ENCODE peak calls at places on chromosomes 13 and 19, in seven cellular contexts. Y is PC-3; M is stimulated activated CD4-positive, alpha-beta T cell treated with anti-CD3 and anti-CD28 coated beads, Interleukin-2, amount 100 ng/mL, for 4 hours; R is EH; C is colonic mucosa; I is caudate nucleus; L is brain microvascular endothelial cell. Z is an unnamed sample.

GRCh38 chr13:30607908-30608307 is 9.8 kb upstream of the USPL1 start:
- DNase-seq in I (no peak), C (no peak), L (no peak), Y (no peak), M (peak), R (no peak), Z (no peak)

GRCh38 chr19:14002571-14003278 is 3.4 kb downstream of the RFX1 start:
- DNase-seq in R (no peak), I (no peak), M (no peak), Y (no peak), L (no peak), C (no peak), Z (no peak)

GRCh38 chr19:34274827-34275625 is 20.7 kb downstream of the GARRE1 start:
- DNase-seq in R (peak), Y (peak), C (no peak), L (peak), M (no peak), I (no peak), Z (no peak)

GRCh38 chr13:51821666-51822065 is 17.7 kb upstream of the DHRS12 start:
- DNase-seq in M (no peak), I (no peak), C (no peak), R (no peak), L (no peak), Y (no peak), Z (no peak)

GRCh38 chr19:3413796-3414327 is 47.5 kb downstream of the NFIC start:
- DNase-seq in L (no peak), M (no peak), I (no peak), C (no peak), R (peak), Y (no peak), Z (no peak)

GRCh38 chr13:109900723-109901122 is 114.3 kb upstream of the IRS2 start:
- DNase-seq in Y (no peak), R (no peak), C (no peak), L (no peak), I (no peak), M (no peak), Z (no peak)

GRCh38 chr19:28948531-28948930 is 264.4 kb downstream of the UQCRFS1 start:
- DNase-seq in R (peak), I (no peak), Y (no peak), M (no peak), C (no peak), L (no peak), Z (no peak)

GRCh38 chr19:1455336-1456120 is 5.6 kb downstream of the APC2 start:
- DNase-seq in M (no peak), L (peak), I (no peak), Y (peak), R (peak), C (peak), Z (peak)

GRCh38 chr19:412356-413355 is 3.7 kb upstream of the C2CD4C start:
- DNase-seq in M (no peak), I (no peak), L (no peak), C (no peak), Y (no peak), R (no peak), Z (no peak)

GRCh38 chr13:108266316-108266936 is 3.1 kb upstream of the TNFSF13B start:
- DNase-seq in C (no peak), M (no peak), Y (no peak), I (no peak), L (no peak), R (no peak), Z (no peak)

GRCh38 chr19:5775668-5776309 is 8.8 kb downstream of the PRR22 start:
- DNase-seq in M (no peak), R (peak), L (peak), C (no peak), Y (peak), I (no peak), Z (peak)

GRCh38 chr19:41323023-41323422 is 13.1 kb downstream of the CCDC97 start:
- DNase-seq in Y (no peak), M (no peak), R (peak), L (peak), C (no peak), I (no peak), Z (peak)

GRCh38 chr13:110957931-110958330 is 43.1 kb upstream of the ANKRD10 start:
- DNase-seq in C (no peak), I (no peak), L (no peak), Y (no peak), M (no peak), R (no peak), Z (no peak)

GRCh38 chr13:73449258-73449657 is 390.5 kb downstream of the KLF5 start:
- DNase-seq in M (no peak), I (no peak), L (no peak), R (no peak), Y (peak), C (no peak), Z (no peak)

GRCh38 chr13:101408154-101408553 is 8.2 kb downstream of the NALCN start:
- DNase-seq in L (no peak), I (no peak), C (no peak), Y (no peak), M (no peak), R (no peak), Z (no peak)

GRCh38 chr13:100235311-100235901 is 146.5 kb downstream of the PCCA start:
- DNase-seq in I (no peak), L (peak), Y (peak), C (peak), R (peak), M (peak), Z (no peak)

GRCh38 chr19:45153339-45154063 is 7.3 kb downstream of the NKPD1 start:
- DNase-seq in M (peak), R (peak), L (no peak), C (peak), Y (no peak), I (peak), Z (no peak)

GRCh38 chr19:27679399-27679798 is 1533.6 kb downstream of the UQCRFS1 start:
- DNase-seq in L (no peak), R (no peak), I (no peak), M (no peak), Y (no peak), C (no peak), Z (no peak)

GRCh38 chr19:12985049-12985776 is 10.1 kb upstream of the NFIX start:
- DNase-seq in C (peak), R (peak), I (peak), L (peak), Y (no peak), M (no peak), Z (no peak)

GRCh38 chr19:58274771-58275199 is 4.0 kb upstream of the ZNF8 start:
- DNase-seq in Y (peak), R (peak), I (no peak), M (no peak), C (peak), L (no peak), Z (peak)

GRCh38 chr19:35903550-35904179 is 1.3 kb downstream of the HCST start:
- DNase-seq in R (peak), Y (peak), C (peak), M (peak), L (peak), I (peak), Z (no peak)

GRCh38 chr13:114065926-114066774 is 66.3 kb downstream of the RASA3 start:
- DNase-seq in Y (no peak), R (peak), M (no peak), C (no peak), L (no peak), I (no peak), Z (no peak)

GRCh38 chr19:17475541-17476115 is 5.3 kb downstream of the SLC27A1 start:
- DNase-seq in I (peak), Y (peak), L (peak), M (no peak), R (peak), C (no peak), Z (no peak)

GRCh38 chr19:18044825-18045304 is 36.9 kb downstream of the ARRDC2 start:
- DNase-seq in I (peak), M (peak), Y (peak), L (peak), R (peak), C (peak), Z (no peak)

GRCh38 chr13:55298201-55298600 is 1842.5 kb upstream of the PRR20A start:
- DNase-seq in I (no peak), R (no peak), Y (no peak), M (no peak), C (no peak), L (no peak), Z (no peak)

GRCh38 chr13:104143760-104144406 is 1077.7 kb upstream of the SLC10A2 start:
- DNase-seq in M (no peak), L (no peak), Y (peak), I (no peak), C (no peak), R (no peak), Z (no peak)

GRCh38 chr19:2385053-2385721 is 25.1 kb downstream of the TMPRSS9 start:
- DNase-seq in L (peak), M (no peak), I (peak), Y (peak), R (peak), C (peak), Z (peak)

GRCh38 chr13:73059460-73060250 is 850 bp downstream of the KLF5 start:
- DNase-seq in Y (peak), R (peak), M (peak), I (peak), C (peak), L (no peak), Z (peak)